ENCODE peak calls at places on chromosomes 5 and 9, in ten cellular contexts. E is pancreas; A is psoas muscle; C is fibroblast of lung; U is PC-9; O is IMR-90; K is SJSA1; F is mucosa of descending colon; B is ovary; L is CD4-positive, alpha-beta memory T cell. X is an unnamed sample.

GRCh38 chr5:16178745-16179372 is 732 bp downstream of the MARCHF11 start:
- DNase-seq in E (peak; percentile 85), A (peak; percentile 59), C (peak; percentile 70), U (peak; percentile 11), O (peak; percentile 43), K (peak; percentile 56), F (peak; percentile 76), B (peak; percentile 71), L (no peak), X (no peak)

GRCh38 chr9:108746864-108747263 is 108.9 kb downstream of the ACTL7B start:
- DNase-seq in E (no peak), A (no peak), C (peak; percentile 9), U (no peak), O (no peak), K (no peak), F (no peak), B (no peak), L (no peak), X (no peak)

GRCh38 chr5:93721511-93721910 is 19.9 kb downstream of the POU5F2 start:
- DNase-seq in E (no peak), A (no peak), C (no peak), U (no peak), O (no peak), K (no peak), F (no peak), B (no peak), L (no peak), X (no peak)

GRCh38 chr9:136711751-136712689 is at the start of gene DIPK1B:
- DNase-seq in E (no peak), A (no peak), C (no peak), U (no peak), O (no peak), K (no peak), F (no peak), B (no peak), L (no peak), X (no peak)

GRCh38 chr5:177983763-177984564 is 12.1 kb downstream of the PROP1 start:
- DNase-seq in E (no peak), A (no peak), C (no peak), U (no peak), O (no peak), K (no peak), F (no peak), B (no peak), L (no peak), X (no peak)

GRCh38 chr9:73081979-73082657 is 69.5 kb upstream of the ANXA1 start:
- DNase-seq in E (no peak), A (no peak), C (peak; percentile 32), U (no peak), O (peak; percentile 27), K (no peak), F (no peak), B (no peak), L (peak; percentile 11), X (no peak)

GRCh38 chr5:132267931-132268501 is 10.5 kb downstream of the PDLIM4 start:
- DNase-seq in E (no peak), A (no peak), C (no peak), U (no peak), O (no peak), K (peak; percentile 82), F (no peak), B (no peak), L (no peak), X (no peak)

GRCh38 chr5:172159016-172159415 is 29.0 kb downstream of the STK10 start:
- DNase-seq in E (no peak), A (no peak), C (no peak), U (no peak), O (no peak), K (no peak), F (no peak), B (no peak), L (no peak), X (no peak)

GRCh38 chr9:12695474-12695873 is 2.3 kb downstream of the TYRP1 start:
- DNase-seq in E (no peak), A (no peak), C (peak; percentile 52), U (no peak), O (no peak), K (no peak), F (no peak), B (no peak), L (no peak), X (no peak)

GRCh38 chr5:159120446-159120845 is 20.7 kb upstream of the EBF1 start:
- DNase-seq in E (no peak), A (no peak), C (no peak), U (no peak), O (no peak), K (no peak), F (no peak), B (no peak), L (peak; percentile 55), X (no peak)

GRCh38 chr5:111392181-111392580 is 120.2 kb downstream of the STARD4 start:
- DNase-seq in E (no peak), A (no peak), C (no peak), U (no peak), O (no peak), K (no peak), F (no peak), B (no peak), L (no peak), X (no peak)

GRCh38 chr9:35697486-35697885 is 7.8 kb upstream of the TPM2 start:
- DNase-seq in E (no peak), A (no peak), C (no peak), U (no peak), O (no peak), K (no peak), F (peak; percentile 27), B (no peak), L (no peak), X (no peak)

DNA sequence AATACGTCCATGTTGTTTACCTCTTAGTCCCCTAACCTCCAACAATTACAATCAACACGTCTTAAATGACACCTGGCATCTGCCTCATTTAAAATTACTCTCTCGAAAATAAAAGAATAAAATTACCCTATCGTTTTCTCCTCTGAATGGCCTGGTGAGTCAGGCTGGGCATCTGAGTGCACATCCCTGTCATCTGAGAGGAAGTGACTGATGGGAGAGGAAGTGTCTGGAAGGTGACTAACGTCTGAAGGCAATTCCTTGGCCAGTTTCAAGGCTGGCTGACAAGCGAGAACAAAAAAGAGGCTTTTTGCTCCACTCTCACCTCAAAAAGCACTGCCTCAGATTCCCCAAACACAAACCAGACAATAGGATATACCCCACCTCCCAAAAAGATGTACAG is 57.7 kb downstream of the MAPKAP1 start:
- DNase-seq in E (peak; percentile 16), A (peak; percentile 27), C (peak; percentile 92), U (peak; percentile 46), O (peak; percentile 86), K (peak; percentile 80), F (no peak), B (no peak), L (no peak), X (no peak)
- H3K4me1 ChIP-seq in E (no peaks in the 10 kb centered on the region), A (peaks cover 43% of the 10 kb centered on the region), C (peaks cover 12% of the 10 kb centered on the region), U (peaks cover 27% of the 10 kb centered on the region), O (peaks cover 22% of the 10 kb centered on the region), K (peaks cover 30% of the 10 kb centered on the region), F (no peaks in the 10 kb centered on the region), B (peaks cover 2% of the 10 kb centered on the region), L (peaks cover 47% of the 10 kb centered on the region), X (peaks cover 34% of the 10 kb centered on the region)

DNA sequence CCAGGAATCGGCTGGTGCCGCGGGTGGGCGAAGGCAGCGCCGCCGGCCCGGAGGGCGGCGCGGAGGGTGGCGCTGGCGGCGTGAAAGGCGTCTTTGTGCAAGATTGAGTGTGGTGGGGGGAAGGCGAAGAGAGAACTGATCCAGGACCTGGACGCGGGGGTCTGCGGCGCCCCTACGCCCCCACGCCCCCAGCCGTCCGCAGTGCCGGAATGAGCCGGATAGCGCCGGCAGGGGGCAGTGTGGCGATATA is 4.5 kb upstream of the RGMB start:
- DNase-seq in E (no peak), A (peak; percentile 50), C (no peak), U (peak; percentile 21), O (no peak), K (no peak), F (peak; percentile 78), B (peak; percentile 32), L (peak; percentile 40), X (peak; percentile 18)
- H3K4me3 ChIP-seq in E (peak overlapping the region; percentile 87), A (peak overlapping the region; percentile 78), C (peak overlapping the region; percentile 73), U (peak overlapping the region; percentile 66), O (peak overlapping the region; percentile 81), K (peak overlapping the region; percentile 47), F (peak overlapping the region; percentile 44), B (peak overlapping the region; percentile 44), L (peak overlapping the region; percentile 45), X (peak overlapping the region; percentile 43)

GRCh38 chr5:89308606-89309040 is 425.6 kb upstream of the MEF2C start:
- DNase-seq in E (no peak), A (no peak), C (no peak), U (no peak), O (no peak), K (no peak), F (no peak), B (no peak), L (no peak), X (no peak)

GRCh38 chr5:89315194-89315593 is 432.2 kb upstream of the MEF2C start:
- DNase-seq in E (peak; percentile 61), A (no peak), C (peak; percentile 91), U (no peak), O (peak; percentile 8), K (no peak), F (no peak), B (peak; percentile 33), L (no peak), X (no peak)

GRCh38 chr5:89313804-89314588 is 431.0 kb upstream of the MEF2C start:
- DNase-seq in E (no peak), A (no peak), C (peak; percentile 99), U (no peak), O (peak; percentile 96), K (peak; percentile 45), F (no peak), B (no peak), L (no peak), X (peak; percentile 9)

GRCh38 chr5:89309268-89309667 is 426.3 kb upstream of the MEF2C start:
- DNase-seq in E (no peak), A (no peak), C (no peak), U (no peak), O (no peak), K (no peak), F (no peak), B (no peak), L (no peak), X (no peak)

GRCh38 chr5:89313044-89313443 is 430.1 kb upstream of the MEF2C start:
- DNase-seq in E (no peak), A (no peak), C (peak; percentile 93), U (no peak), O (peak; percentile 74), K (peak; percentile 42), F (no peak), B (no peak), L (no peak), X (no peak)
- H3K36me3 ChIP-seq in E (no peaks in the 10 kb centered on the region), A (no peaks in the 10 kb centered on the region), C (no peaks in the 10 kb centered on the region), U (no peaks in the 10 kb centered on the region), O (no peaks in the 10 kb centered on the region), K (no peaks in the 10 kb centered on the region), F (no peaks in the 10 kb centered on the region), B (no peaks in the 10 kb centered on the region), L (no peaks in the 10 kb centered on the region), X (no peaks in the 10 kb centered on the region)

DNA sequence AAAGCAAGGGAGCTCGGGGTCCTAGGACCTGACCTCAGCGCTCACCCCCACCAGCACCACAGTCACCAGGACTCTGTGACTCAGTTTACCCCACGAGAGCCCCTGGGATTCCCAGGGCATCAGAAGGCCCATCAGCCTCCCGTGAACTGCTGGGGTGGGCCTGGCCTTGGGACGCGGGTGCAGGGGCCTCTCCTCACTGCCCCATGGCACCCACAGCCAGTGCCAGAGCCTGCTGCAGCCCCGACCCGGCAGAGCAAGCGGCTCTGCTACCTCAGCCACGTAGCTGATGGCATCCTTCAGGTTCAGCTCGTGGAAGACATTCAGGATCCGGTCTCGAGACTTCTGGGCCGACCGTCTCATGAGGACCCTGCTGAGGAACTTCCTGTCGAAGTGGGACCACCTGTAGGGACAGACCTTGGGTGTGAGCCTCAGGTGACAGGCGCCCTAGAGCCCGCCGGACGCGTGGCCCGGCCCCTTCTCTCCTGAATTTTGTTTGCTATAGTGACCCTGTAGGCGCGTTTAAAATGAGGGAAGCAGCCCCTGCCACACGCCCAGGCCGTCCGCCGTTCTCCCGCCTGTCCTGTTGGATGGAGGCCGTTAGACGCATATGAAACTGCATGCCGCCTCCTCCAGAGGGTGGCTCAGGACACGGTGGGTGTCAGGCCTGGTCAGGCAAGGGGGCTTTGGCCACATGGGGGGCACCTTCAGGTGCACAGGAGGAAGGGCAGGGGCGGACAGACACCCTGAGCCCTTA is 36.8 kb downstream of the EXOC3 start:
- DNase-seq in E (no peak), A (no peak), C (no peak), U (no peak), O (no peak), K (no peak), F (no peak), B (no peak), L (no peak), X (no peak)
- H3K4me1 ChIP-seq in E (peaks cover 5% of the 10 kb centered on the region), A (peaks cover 8% of the 10 kb centered on the region), C (no peaks in the 10 kb centered on the region), U (peaks cover 11% of the 10 kb centered on the region), O (peaks cover 2% of the 10 kb centered on the region), K (no peaks in the 10 kb centered on the region), F (peaks cover 8% of the 10 kb centered on the region), B (peaks cover 8% of the 10 kb centered on the region), L (peaks cover 7% of the 10 kb centered on the region), X (peaks cover 8% of the 10 kb centered on the region)